ENCODE peak calls at places on chromosomes 13 and 19, in eight cellular contexts. U, M, B, Y, L, I, V and A are unnamed samples.

GRCh38 chr19:5045956-5046338 is 77.0 kb downstream of the KDM4B start:
- DNase-seq in I (no peak), V (no peak), L (no peak), M (no peak), B (no peak), Y (no peak), U (no peak), A (no peak)

GRCh38 chr13:95137096-95137495 is 164.2 kb downstream of the ABCC4 start:
- DNase-seq in I (no peak), L (no peak), V (no peak), B (no peak), M (no peak), U (peak; percentile 4), Y (no peak), A (no peak)

GRCh38 chr13:64371045-64371444 is 2859.1 kb downstream of the PCDH9 start:
- DNase-seq in Y (no peak), V (no peak), I (no peak), M (no peak), U (no peak), B (no peak), L (no peak), A (no peak)

GRCh38 chr19:4719499-4719866 is 4.2 kb downstream of the DPP9 start:
- DNase-seq in L (no peak), V (no peak), U (no peak), M (no peak), Y (no peak), B (no peak), I (no peak), A (no peak)

GRCh38 chr19:58021541-58022282 is 12.1 kb upstream of the ZSCAN1 start:
- DNase-seq in Y (no peak), B (peak; percentile 49), I (peak; percentile 63), L (peak; percentile 53), U (no peak), M (no peak), V (peak; percentile 98), A (no peak)

GRCh38 chr13:27125357-27126282 is 46.0 kb downstream of the USP12 start:
- DNase-seq in V (no peak), U (no peak), B (no peak), I (peak; percentile 87), M (no peak), Y (no peak), L (no peak), A (no peak)

GRCh38 chr13:77828815-77829214 is 89.8 kb downstream of the EDNRB start:
- DNase-seq in B (no peak), U (no peak), I (no peak), M (no peak), L (no peak), V (no peak), Y (no peak), A (no peak)

GRCh38 chr19:11421607-11422098 is 2.5 kb upstream of the RGL3 start:
- DNase-seq in V (peak; percentile 94), I (peak; percentile 85), U (no peak), M (no peak), B (no peak), L (peak; percentile 88), Y (no peak), A (no peak)

GRCh38 chr19:39409886-39410619 is 2.4 kb upstream of the PLEKHG2 start:
- DNase-seq in V (peak; percentile 62), I (peak; percentile 67), U (no peak), B (no peak), Y (peak; percentile 24), M (peak; percentile 91), L (peak; percentile 64), A (no peak)

GRCh38 chr13:50400035-50400726 is 384.9 kb downstream of the KCNRG start:
- DNase-seq in I (no peak), Y (no peak), U (no peak), V (no peak), L (no peak), M (no peak), B (peak; percentile 77), A (no peak)

GRCh38 chr13:24511824-24512207 is 762 bp downstream of the PARP4 start:
- DNase-seq in I (no peak), L (peak; percentile 69), M (no peak), Y (no peak), U (no peak), V (no peak), B (no peak), A (peak; percentile 9)

GRCh38 chr13:30580852-30581502 is 36.7 kb upstream of the USPL1 start:
- DNase-seq in B (no peak), Y (no peak), M (no peak), L (no peak), U (no peak), V (no peak), I (no peak), A (no peak)

GRCh38 chr19:56091066-56091490 is 30.0 kb downstream of the ZNF787 start:
- DNase-seq in L (no peak), U (no peak), I (no peak), Y (no peak), V (no peak), M (no peak), B (no peak), A (no peak)

GRCh38 chr13:44007451-44007850 is 127.7 kb downstream of the LACC1 start:
- DNase-seq in B (no peak), L (no peak), U (no peak), V (no peak), Y (no peak), I (no peak), M (no peak), A (no peak)

GRCh38 chr13:19957320-19958118 is 1.0 kb upstream of the ZMYM2 start:
- DNase-seq in I (peak; percentile 89), V (peak; percentile 91), M (peak; percentile 89), Y (no peak), U (peak; percentile 26), L (peak; percentile 95), B (peak; percentile 60), A (peak; percentile 60)

GRCh38 chr13:23858586-23858985 is 30.6 kb downstream of the MIPEP start:
- DNase-seq in V (no peak), M (no peak), L (no peak), U (no peak), Y (no peak), I (no peak), B (no peak), A (no peak)

GRCh38 chr13:30429721-30430694 is 7.7 kb downstream of the UBE2L5 start:
- DNase-seq in B (no peak), M (no peak), L (no peak), I (no peak), V (no peak), U (no peak), Y (peak; percentile 11), A (peak; percentile 59)

GRCh38 chr13:46166947-46167610 is 14.9 kb downstream of the LCP1 start:
- DNase-seq in V (peak; percentile 7), B (no peak), I (peak; percentile 2), U (no peak), M (no peak), L (peak; percentile 21), Y (no peak), A (no peak)

GRCh38 chr13:35857769-35858168 is 273.4 kb downstream of the DCLK1 start:
- DNase-seq in U (no peak), I (peak; percentile 68), L (no peak), M (no peak), V (peak; percentile 94), Y (no peak), B (no peak), A (no peak)

GRCh38 chr19:16368385-16369305 is 44.0 kb downstream of the KLF2 start:
- DNase-seq in V (no peak), B (no peak), M (no peak), I (no peak), L (no peak), Y (no peak), U (no peak), A (no peak)

GRCh38 chr13:21670006-21670882 is 629 bp upstream of the FGF9 start:
- DNase-seq in M (peak; percentile 74), L (peak; percentile 79), V (peak; percentile 76), I (peak; percentile 75), U (no peak), B (peak; percentile 44), Y (no peak), A (no peak)

GRCh38 chr19:49441210-49441959 is at the start of gene SLC17A7:
- DNase-seq in Y (no peak), V (peak; percentile 90), B (no peak), L (peak; percentile 67), U (no peak), I (peak; percentile 51), M (peak; percentile 82), A (no peak)

GRCh38 chr19:29715695-29716581 is 877 bp upstream of the C19orf12 start:
- DNase-seq in V (peak; percentile 50), M (no peak), Y (no peak), B (no peak), L (no peak), U (no peak), I (peak; percentile 46), A (no peak)

GRCh38 chr19:19566306-19566705 is 28.2 kb downstream of the CILP2 start:
- DNase-seq in B (no peak), Y (no peak), M (no peak), U (no peak), I (no peak), V (no peak), L (no peak), A (no peak)

GRCh38 chr19:38209152-38209551 is 14.9 kb downstream of the DPF1 start:
- DNase-seq in I (no peak), U (no peak), V (peak; percentile 84), L (no peak), M (no peak), B (no peak), Y (no peak), A (no peak)

GRCh38 chr19:55353803-55354697 is 469 bp downstream of the COX6B2 start:
- DNase-seq in U (peak; percentile 68), I (peak; percentile 89), V (peak; percentile 89), B (no peak), L (peak; percentile 75), M (peak; percentile 78), Y (no peak), A (no peak)

GRCh38 chr19:55341191-55342043 is 1.7 kb downstream of the KMT5C start:
- DNase-seq in Y (no peak), L (peak; percentile 31), B (peak; percentile 16), M (peak; percentile 84), V (peak; percentile 92), U (peak; percentile 74), I (peak; percentile 67), A (no peak)

GRCh38 chr19:39144487-39145071 is 19.0 kb downstream of the PAK4 start:
- DNase-seq in Y (no peak), L (no peak), I (peak; percentile 86), M (no peak), U (no peak), B (peak; percentile 13), V (peak; percentile 46), A (no peak)